ENCODE peak calls at places on chromosomes 4 and X, in five cellular contexts. D, J, R, W and B are unnamed samples. For H3K27me3, the result is how much of the 10 kb centered on the place peaks cover.

GRCh38 chr4:7397206-7398103 is 37.3 kb downstream of the PSAPL1 start:
- DNase-seq in J (no peak), D (no peak), W (no peak), R (no peak), B (no peak)

GRCh38 chrX:124938715-124939114 is 381.0 kb upstream of the TEX13C start:
- DNase-seq in D (no peak), J (no peak), R (no peak), W (no peak), B (no peak)

GRCh38 chr4:138223191-138223910 is 18.8 kb downstream of the SLC7A11 start:
- DNase-seq in D (no peak), W (no peak), J (no peak), R (no peak), B (no peak)

GRCh38 chr4:866761-867390 is 40.9 kb upstream of the CPLX1 start:
- DNase-seq in J (no peak), W (no peak), D (no peak), R (no peak), B (no peak)

GRCh38 chr4:140185725-140186124 is 31.7 kb upstream of the MAML3 start:
- DNase-seq in R (no peak), J (no peak), D (no peak), W (no peak), B (no peak)

GRCh38 chr4:56286763-56287162 is 100.5 kb downstream of the AASDH start:
- DNase-seq in R (no peak), D (no peak), J (no peak), W (no peak), B (no peak)

GRCh38 chr4:25696409-25696808 is 40.8 kb downstream of the SLC34A2 start:
- DNase-seq in R (no peak), J (no peak), W (no peak), D (no peak), B (no peak)

GRCh38 chr4:165522049-165522448 is 143.2 kb downstream of the CPE start:
- DNase-seq in D (no peak), W (no peak), J (no peak), R (no peak), B (no peak)

GRCh38 chr4:164212134-164212533 is 541.8 kb upstream of the SMIM31 start:
- DNase-seq in R (no peak), D (no peak), J (no peak), W (no peak), B (no peak)

GRCh38 chrX:99301990-99302389 is 1108.1 kb downstream of the PCDH19 start:
- DNase-seq in D (no peak), J (no peak), R (no peak), W (no peak), B (no peak)

GRCh38 chrX:143429021-143429570 is 88.2 kb downstream of the SPANXN3 start:
- DNase-seq in W (no peak), D (no peak), J (no peak), R (no peak), B (no peak)

GRCh38 chr4:136755531-136755916 is 776.8 kb downstream of the PCDH18 start:
- DNase-seq in R (no peak), D (no peak), J (no peak), W (no peak), B (no peak)

GRCh38 chr4:148808416-148808815 is 366.2 kb upstream of the NR3C2 start:
- DNase-seq in W (no peak), R (no peak), J (no peak), D (no peak), B (no peak)

GRCh38 chr4:917466-917865 is 14.7 kb downstream of the GAK start:
- DNase-seq in J (no peak), W (no peak), R (no peak), D (no peak), B (no peak)

GRCh38 chr4:51894246-51894645 is 51.3 kb downstream of the DCUN1D4 start:
- DNase-seq in D (no peak), W (no peak), R (no peak), J (no peak), B (no peak)

GRCh38 chr4:160238790-160239189 is 1135.9 kb downstream of the RAPGEF2 start:
- DNase-seq in J (no peak), W (no peak), D (no peak), R (no peak), B (no peak)

GRCh38 chr4:24843121-24843520 is 47.7 kb downstream of the SOD3 start:
- DNase-seq in D (no peak), R (no peak), W (no peak), J (no peak), B (no peak)

GRCh38 chr4:181676546-181676945 is 566.7 kb upstream of the TENM3 start:
- DNase-seq in J (no peak), D (no peak), R (no peak), W (no peak), B (no peak)

GRCh38 chr4:93396274-93396673 is 432.3 kb upstream of the ATOH1 start:
- DNase-seq in W (no peak), J (no peak), R (no peak), D (no peak), B (no peak)

GRCh38 chr4:105474110-105474518 is 252 bp upstream of the PPA2 start:
- DNase-seq in R (peak), W (no peak), D (peak), J (peak), B (peak)

GRCh38 chr4:751676-752075 is 46.0 kb downstream of the PCGF3 start:
- DNase-seq in R (no peak), D (no peak), W (no peak), J (no peak), B (no peak)

GRCh38 chrX:44572340-44572938 is 29.8 kb upstream of the FUNDC1 start:
- DNase-seq in W (no peak), R (no peak), D (no peak), J (no peak), B (no peak)

GRCh38 chr4:124282301-124282898 is 430.1 kb downstream of the ANKRD50 start:
- DNase-seq in J (no peak), D (no peak), W (no peak), R (no peak), B (no peak)

GRCh38 chrX:67338262-67338661 is 205.6 kb upstream of the AR start:
- DNase-seq in W (no peak), J (no peak), D (no peak), R (no peak), B (no peak)

GRCh38 chr4:60133414-60133813 is 1066.7 kb upstream of the ADGRL3 start:
- DNase-seq in R (no peak), J (no peak), D (no peak), W (no peak), B (no peak)

GRCh38 chr4:176335421-176335820 is 15.7 kb downstream of the SPCS3 start:
- DNase-seq in W (no peak), J (no peak), D (no peak), R (no peak), B (no peak)

GRCh38 chr4:113094802-113095201 is 45.3 kb downstream of the ANK2 start:
- DNase-seq in J (no peak), D (no peak), R (no peak), W (no peak), B (no peak)

GRCh38 chr4:182855312-182855711 is 61.9 kb downstream of the DCTD start:
- DNase-seq in D (no peak), R (no peak), W (no peak), J (no peak), B (no peak)

GRCh38 chr4:99394913-99395312 is 40.2 kb downstream of the ADH7 start:
- DNase-seq in R (no peak), W (no peak), D (no peak), J (no peak), B (no peak)

GRCh38 chrX:38048886-38049285 is 42.5 kb downstream of the SYTL5 start:
- DNase-seq in W (no peak), R (no peak), J (no peak), D (no peak), B (no peak)

GRCh38 chrX:138771042-138771441 is 59.5 kb upstream of the FGF13 start:
- DNase-seq in D (no peak), R (no peak), J (no peak), W (no peak), B (no peak)

GRCh38 chrX:68945081-68945602 is 116.3 kb downstream of the EFNB1 start:
- DNase-seq in J (no peak), R (no peak), W (no peak), D (no peak), B (no peak)

GRCh38 chr4:55488716-55489115 is 58.0 kb downstream of the CLOCK start:
- DNase-seq in R (no peak), J (no peak), W (no peak), D (no peak), B (no peak)

GRCh38 chr4:101791189-101791572 is 651 bp downstream of the BANK1 start:
- DNase-seq in J (no peak), W (no peak), D (no peak), R (no peak), B (peak)

GRCh38 chrX:17030092-17030491 is 83.6 kb downstream of the REPS2 start:
- DNase-seq in W (no peak), D (no peak), R (no peak), J (no peak), B (no peak)

GRCh38 chrX:3346436-3347329 is at the start of gene MXRA5:
- DNase-seq in D (no peak), R (no peak), J (no peak), W (no peak), B (peak)

GRCh38 chr4:34921391-34921790 is 1322.9 kb downstream of the ARAP2 start:
- DNase-seq in D (no peak), J (no peak), W (no peak), R (no peak), B (no peak)

GRCh38 chrX:97639526-97639925 is 755.8 kb downstream of the RPA4 start:
- DNase-seq in J (no peak), W (no peak), D (no peak), R (no peak), B (no peak)

DNA sequence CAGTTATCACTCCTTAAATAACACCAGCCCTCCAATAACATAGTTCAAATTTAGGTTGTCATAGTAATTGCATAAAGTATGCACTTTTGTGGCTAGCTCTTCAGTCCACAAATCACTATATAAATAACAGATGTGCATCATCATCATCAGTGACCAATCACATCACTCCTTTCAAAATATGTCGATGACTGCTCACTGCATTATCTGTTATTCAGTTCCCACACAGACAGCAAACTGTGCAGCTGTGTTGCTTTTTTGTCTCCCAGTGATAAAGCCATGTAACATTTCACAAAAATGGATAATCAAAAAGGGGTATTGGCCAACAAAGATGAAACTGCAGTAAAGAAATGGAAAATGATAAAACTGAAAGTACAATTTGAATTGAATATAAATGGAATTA is 205.4 kb downstream of the DCLK2 start:
- DNase-seq in R (no peak), J (no peak), D (no peak), W (no peak), B (no peak)
- TF ChIP-seq POLR2A in R (no peak), J (no peak), D (no peak), W (no peak), B (no peak)

DNA sequence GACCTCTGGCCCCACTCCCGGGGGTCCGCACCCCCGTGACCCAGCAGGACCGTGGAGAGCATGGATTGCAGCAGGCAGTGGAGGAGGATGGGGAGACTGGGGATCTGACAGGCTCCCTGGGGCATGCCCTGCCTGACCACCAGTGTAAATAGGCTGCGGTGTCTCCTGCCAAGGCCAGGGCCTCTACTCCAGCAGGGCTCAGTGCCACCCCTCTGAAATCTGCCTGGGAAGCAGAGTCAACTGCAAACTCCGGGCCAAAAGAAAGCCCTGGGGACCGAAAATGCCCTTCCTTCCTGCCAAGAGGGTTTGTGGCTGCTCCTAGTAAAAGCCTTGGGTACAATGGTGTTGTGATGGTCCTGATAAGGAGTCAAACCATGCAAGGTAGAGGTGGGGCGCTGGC is 6.4 kb downstream of the ADRA2C start:
- DNase-seq in W (no peak), D (no peak), R (no peak), J (no peak), B (no peak)
- H3K27me3 ChIP-seq in W (under half), D (under half), R (under half), J (half or more), B (under half)

GRCh38 chrX:72554448-72555140 is 18.0 kb downstream of the HDAC8 start:
- DNase-seq in J (no peak), D (no peak), W (no peak), R (no peak), B (no peak)
- TF ChIP-seq POLR2A in J (no peak), D (no peak), W (no peak), R (no peak), B (no peak)

DNA sequence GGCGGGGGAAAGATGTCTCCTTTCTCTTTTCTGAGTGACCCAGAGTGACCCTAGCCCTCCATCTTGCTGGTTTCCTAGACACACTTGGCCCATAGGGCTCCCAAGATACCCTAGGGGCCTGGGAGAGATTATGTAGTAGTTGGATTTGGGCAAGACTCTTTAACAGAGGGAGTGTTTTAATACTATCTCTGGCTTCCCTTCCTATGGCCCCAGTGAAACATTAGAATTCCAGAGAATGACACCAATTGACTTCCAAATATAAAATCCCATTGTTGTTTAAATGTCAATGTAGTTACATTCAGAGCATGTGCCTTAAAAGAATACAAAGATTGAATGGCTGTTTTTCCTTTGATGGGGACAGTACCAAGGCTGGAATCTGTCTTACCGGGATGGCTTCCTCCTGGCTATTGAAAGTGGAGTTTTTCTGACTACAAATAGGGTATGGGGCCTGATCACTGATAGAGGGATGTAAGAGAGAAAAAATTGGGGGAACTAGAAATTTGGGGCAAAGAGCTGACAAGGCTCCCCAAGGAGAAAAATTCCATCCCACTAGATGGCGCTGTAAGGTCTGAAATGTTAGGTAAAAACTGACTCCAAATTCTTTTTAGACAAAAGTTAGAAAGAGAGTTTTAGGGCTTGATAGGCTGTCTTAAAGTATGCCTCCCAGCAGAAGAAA is 10.7 kb downstream of the TENT5D start:
- DNase-seq in D (no peak), J (no peak), W (no peak), R (peak), B (no peak)
- H3K27me3 ChIP-seq in D (under half), J (under half), W (under half), R (under half), B (under half)

GRCh38 chrX:24479924-24480722 is 15.0 kb downstream of the PDK3 start:
- DNase-seq in D (no peak), W (no peak), R (peak), J (no peak), B (no peak)
- TF ChIP-seq POLR2A in D (no peak), W (no peak), R (no peak), J (no peak), B (no peak)

DNA sequence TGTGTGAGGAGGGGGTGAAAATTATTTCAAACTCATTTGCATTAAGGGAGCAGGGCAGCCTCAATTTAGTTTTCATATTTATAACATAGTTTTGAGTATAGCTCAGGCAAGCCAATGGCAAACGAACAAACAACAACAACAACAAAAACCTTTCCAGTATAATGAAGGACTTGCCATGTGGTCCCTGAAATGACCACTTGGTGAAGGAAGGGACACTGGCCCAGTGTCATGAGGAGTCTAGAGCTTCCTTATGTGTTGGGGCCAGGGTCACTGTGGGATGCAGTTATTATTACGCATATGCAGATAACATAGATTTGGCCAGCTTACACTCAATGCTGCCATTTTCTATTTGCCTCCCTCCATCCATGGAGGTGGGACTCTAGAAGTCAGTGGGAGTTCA is 23.3 kb downstream of the NKX3-2 start:
- DNase-seq in D (no peak), J (no peak), R (no peak), W (no peak), B (no peak)
- H3K27me3 ChIP-seq in D (under half), J (half or more), R (half or more), W (under half), B (under half)

GRCh38 chrX:57121162-57121741 is at the start of gene SPIN2B:
- DNase-seq in W (peak), J (peak), D (peak), R (peak), B (peak)
- TF ChIP-seq POLR2A in W (peak), J (no peak), D (peak), R (no peak), B (peak)